ENCODE peak calls at places on chromosome 21, in four cellular contexts. C is effector CD4-positive, alpha-beta T cell; V is type B pancreatic cell; L is OCI-LY7. R is an unnamed sample.

GRCh38 chr21:20902511-20902910 is 95.7 kb upstream of the NCAM2 start:
- DNase-seq in C (no peak), V (no peak), L (no peak), R (no peak)

GRCh38 chr21:31961027-31961426 is 88.2 kb downstream of the HUNK start:
- DNase-seq in V (no peak), L (no peak), C (no peak), R (no peak)

GRCh38 chr21:29610960-29611359 is 312.2 kb downstream of the BACH1 start:
- DNase-seq in V (no peak), L (no peak), C (no peak), R (no peak)

GRCh38 chr21:31622397-31622796 is 37.1 kb upstream of the SOD1 start:
- DNase-seq in C (no peak), V (no peak), L (no peak), R (no peak)

GRCh38 chr21:45889961-45890360 is 91.6 kb upstream of the COL6A1 start:
- DNase-seq in L (no peak), C (no peak), V (no peak), R (peak)

GRCh38 chr21:34602061-34602460 is 12.9 kb downstream of the RCAN1 start:
- DNase-seq in L (no peak), V (no peak), C (no peak), R (no peak)

GRCh38 chr21:43331962-43332458 is 94.9 kb downstream of the SIK1 start:
- DNase-seq in C (no peak), V (no peak), L (no peak), R (peak)

GRCh38 chr21:38903578-38904193 is 98.0 kb downstream of the ETS2 start:
- DNase-seq in C (no peak), L (no peak), V (no peak), R (no peak)

GRCh38 chr21:36396314-36396713 is 11.1 kb downstream of the CHAF1B start:
- DNase-seq in V (no peak), C (no peak), L (no peak), R (peak)

GRCh38 chr21:36630485-36631206 is 68.3 kb upstream of the SIM2 start:
- DNase-seq in V (no peak), C (peak), L (peak), R (peak)

GRCh38 chr21:37645848-37646247 is 270.4 kb downstream of the KCNJ6 start:
- DNase-seq in V (no peak), L (no peak), C (no peak), R (no peak)

GRCh38 chr21:41885341-41886024 is 6.3 kb upstream of the PRDM15 start:
- DNase-seq in C (no peak), V (no peak), L (peak), R (no peak)

GRCh38 chr21:40587786-40588353 is 259.1 kb downstream of the DSCAM start:
- DNase-seq in L (no peak), V (no peak), C (no peak), R (no peak)

GRCh38 chr21:42400525-42400924 is 3.2 kb upstream of the UBASH3A start:
- DNase-seq in C (no peak), V (no peak), L (no peak), R (peak)

GRCh38 chr21:42614391-42614790 is 39.0 kb upstream of the PDE9A start:
- DNase-seq in V (no peak), C (peak), L (no peak), R (no peak)

GRCh38 chr21:34820051-34820450 is 151.3 kb downstream of the CLIC6 start:
- DNase-seq in L (no peak), C (no peak), V (no peak), R (no peak)

GRCh38 chr21:28776251-28776650 is 216.4 kb downstream of the LTN1 start:
- DNase-seq in V (no peak), L (no peak), C (no peak), R (peak)

GRCh38 chr21:36097427-36098230 is 27.8 kb downstream of the CBR1 start:
- DNase-seq in C (no peak), L (no peak), V (no peak), R (no peak)